ENCODE peak calls at places on chromosomes 3 and 15, in six cellular contexts. P, F, J, I, V and C are unnamed samples.

GRCh38 chr15:86553116-86553515 is 473.4 kb downstream of the AGBL1 start:
- DNase-seq in I (no peak), V (no peak), F (no peak), J (no peak), P (no peak), C (no peak)

GRCh38 chr15:100669260-100669659 is 66.9 kb downstream of the ASB7 start:
- DNase-seq in I (no peak), P (no peak), F (no peak), V (no peak), J (no peak), C (no peak)

GRCh38 chr3:39079530-39079929 is 27.7 kb downstream of the WDR48 start:
- DNase-seq in V (no peak), P (no peak), I (no peak), F (no peak), J (no peak), C (no peak)

GRCh38 chr3:32105291-32106131 is 909 bp upstream of the GPD1L start:
- DNase-seq in P (no peak), V (no peak), F (peak; percentile 6), J (no peak), I (peak; percentile 23), C (no peak)

GRCh38 chr15:81001180-81002003 is 669 bp downstream of the TLNRD1 start:
- DNase-seq in J (peak; percentile 44), P (peak; percentile 66), I (peak; percentile 50), F (peak; percentile 58), V (peak; percentile 80), C (peak; percentile 77)

GRCh38 chr3:125140011-125140813 is 72.3 kb downstream of the SLC12A8 start:
- DNase-seq in F (peak; percentile 94), J (no peak), V (peak; percentile 71), P (no peak), I (peak; percentile 58), C (no peak)

GRCh38 chr3:150237490-150237889 is 170.6 kb upstream of the TSC22D2 start:
- DNase-seq in P (no peak), V (no peak), J (no peak), I (peak; percentile 63), F (peak; percentile 98), C (no peak)

GRCh38 chr3:11944052-11944673 is 60.0 kb upstream of the SYN2 start:
- DNase-seq in I (peak; percentile 6), V (peak; percentile 57), P (peak; percentile 53), F (peak; percentile 9), J (no peak), C (peak; percentile 69)

GRCh38 chr3:64530434-64531049 is 157.3 kb downstream of the ADAMTS9 start:
- DNase-seq in J (no peak), I (peak; percentile 49), V (peak; percentile 86), F (peak; percentile 36), P (peak; percentile 64), C (peak; percentile 79)

GRCh38 chr15:66996099-66996498 is 69.3 kb upstream of the SMAD3 start:
- DNase-seq in J (no peak), P (no peak), F (no peak), V (peak; percentile 40), I (peak; percentile 22), C (no peak)

GRCh38 chr3:122668930-122669730 is 11.5 kb upstream of the PARP14 start:
- DNase-seq in I (peak; percentile 73), F (peak; percentile 96), V (peak; percentile 50), P (no peak), J (no peak), C (no peak)

GRCh38 chr15:76056931-76057330 is 2.9 kb upstream of the TMEM266 start:
- DNase-seq in V (no peak), I (no peak), J (no peak), P (no peak), F (no peak), C (no peak)

GRCh38 chr3:192727032-192727847 is at the start of gene FGF12:
- DNase-seq in J (no peak), F (peak; percentile 28), I (peak; percentile 25), V (peak; percentile 57), P (peak; percentile 89), C (peak; percentile 96)

GRCh38 chr15:63387741-63388468 is 6.3 kb upstream of the CA12 start:
- DNase-seq in P (peak; percentile 41), I (no peak), J (no peak), V (no peak), F (no peak), C (no peak)